ENCODE peak calls at places on chromosomes 16 and 17, in four cellular contexts. A, D, B and T are unnamed samples.

GRCh38 chr16:10552998-10553491 is 27.4 kb downstream of the EMP2 start:
- DNase-seq in D (no peak), A (no peak), B (no peak), T (no peak)

GRCh38 chr17:74513987-74514631 is 17.2 kb downstream of the CD300LB start:
- DNase-seq in B (no peak), A (peak; percentile 38), D (peak; percentile 50), T (peak; percentile 56)

GRCh38 chr17:82228278-82228841 is 482 bp upstream of the SLC16A3 start:
- DNase-seq in A (no peak), B (no peak), D (peak; percentile 28), T (peak; percentile 49)

GRCh38 chr17:27579897-27580321 is 51.1 kb upstream of the LGALS9 start:
- DNase-seq in A (no peak), B (no peak), D (no peak), T (no peak)

GRCh38 chr17:3692346-3692745 is 3.6 kb downstream of the P2RX5 start:
- DNase-seq in B (no peak), D (no peak), A (no peak), T (no peak)

GRCh38 chr17:82424001-82424862 is 5.8 kb upstream of the OGFOD3 start:
- DNase-seq in A (no peak), D (peak; percentile 52), B (no peak), T (peak; percentile 77)

GRCh38 chr17:27419156-27419555 is 37.1 kb upstream of the KSR1 start:
- DNase-seq in D (no peak), B (no peak), A (no peak), T (no peak)

GRCh38 chr16:8889893-8890548 is 7.9 kb downstream of the LITAFD start:
- DNase-seq in D (no peak), A (no peak), B (no peak), T (no peak)

GRCh38 chr16:27258241-27258734 is 10.3 kb downstream of the NSMCE1 start:
- DNase-seq in B (no peak), D (peak; percentile 39), A (no peak), T (no peak)

GRCh38 chr17:66190738-66191606 is 961 bp downstream of the CEP112 start:
- DNase-seq in A (peak; percentile 8), D (peak; percentile 52), B (no peak), T (peak; percentile 64)